ENCODE peak calls at places on chromosome 1, in five cellular contexts. One of them, this sample, is unnamed.

GRCh38 chr1:58722967-58723366 is 23.1 kb upstream of the MYSM1 start:
- DNase-seq in NCI-H187 treated with DMSO at 0.1 percent for 48 hours: no peak
- DNase-seq in NAMALWA: no peak
- DNase-seq in HT1080: no peak
- DNase-seq in caudate nucleus: no peak
- DNase-seq in this sample: no peak

GRCh38 chr1:206039046-206039929 is 13.7 kb upstream of the RHEX start:
- DNase-seq in NCI-H187 treated with DMSO at 0.1 percent for 48 hours: no peak
- DNase-seq in NAMALWA: no peak
- DNase-seq in HT1080: no peak
- DNase-seq in caudate nucleus: no peak
- DNase-seq in this sample: no peak

GRCh38 chr1:29258974-29259801 is 22.9 kb downstream of the PTPRU start:
- DNase-seq in NCI-H187 treated with DMSO at 0.1 percent for 48 hours: no peak
- DNase-seq in NAMALWA: peak
- DNase-seq in HT1080: no peak
- DNase-seq in caudate nucleus: no peak
- DNase-seq in this sample: no peak

GRCh38 chr1:99098589-99098988 is 93.9 kb upstream of the PLPPR5 start:
- DNase-seq in NCI-H187 treated with DMSO at 0.1 percent for 48 hours: no peak
- DNase-seq in NAMALWA: no peak
- DNase-seq in HT1080: no peak
- DNase-seq in caudate nucleus: no peak
- DNase-seq in this sample: no peak

GRCh38 chr1:65948609-65949229 is 156.0 kb downstream of the PDE4B start:
- DNase-seq in NCI-H187 treated with DMSO at 0.1 percent for 48 hours: no peak
- DNase-seq in NAMALWA: no peak
- DNase-seq in HT1080: peak
- DNase-seq in caudate nucleus: no peak
- DNase-seq in this sample: peak

GRCh38 chr1:193417945-193418744 is 231.7 kb upstream of the B3GALT2 start:
- DNase-seq in NCI-H187 treated with DMSO at 0.1 percent for 48 hours: no peak
- DNase-seq in NAMALWA: peak
- DNase-seq in HT1080: peak
- DNase-seq in caudate nucleus: no peak
- DNase-seq in this sample: peak

GRCh38 chr1:230735447-230735846 is 11.7 kb upstream of the CAPN9 start:
- DNase-seq in NCI-H187 treated with DMSO at 0.1 percent for 48 hours: no peak
- DNase-seq in NAMALWA: no peak
- DNase-seq in HT1080: no peak
- DNase-seq in caudate nucleus: no peak
- DNase-seq in this sample: no peak

GRCh38 chr1:192580351-192580962 is 4.9 kb downstream of the RGS1 start:
- DNase-seq in NCI-H187 treated with DMSO at 0.1 percent for 48 hours: no peak
- DNase-seq in NAMALWA: peak
- DNase-seq in HT1080: peak
- DNase-seq in caudate nucleus: no peak
- DNase-seq in this sample: peak

GRCh38 chr1:32967863-32968571 is 3.4 kb upstream of the RNF19B start:
- DNase-seq in NCI-H187 treated with DMSO at 0.1 percent for 48 hours: no peak
- DNase-seq in NAMALWA: no peak
- DNase-seq in HT1080: peak
- DNase-seq in caudate nucleus: no peak
- DNase-seq in this sample: no peak

GRCh38 chr1:51472349-51472748 is 46.7 kb downstream of the EPS15 start:
- DNase-seq in NCI-H187 treated with DMSO at 0.1 percent for 48 hours: no peak
- DNase-seq in NAMALWA: no peak
- DNase-seq in HT1080: no peak
- DNase-seq in caudate nucleus: no peak
- DNase-seq in this sample: no peak

GRCh38 chr1:91555074-91555730 is 54.6 kb downstream of the CDC7 start:
- DNase-seq in NCI-H187 treated with DMSO at 0.1 percent for 48 hours: no peak
- DNase-seq in NAMALWA: no peak
- DNase-seq in HT1080: peak
- DNase-seq in caudate nucleus: no peak
- DNase-seq in this sample: no peak

GRCh38 chr1:114330451-114330983 is 176.8 kb upstream of the SYT6 start:
- DNase-seq in NCI-H187 treated with DMSO at 0.1 percent for 48 hours: no peak
- DNase-seq in NAMALWA: peak
- DNase-seq in HT1080: peak
- DNase-seq in caudate nucleus: no peak
- DNase-seq in this sample: no peak

GRCh38 chr1:210252621-210253041 is 20.0 kb downstream of the SERTAD4 start:
- DNase-seq in NCI-H187 treated with DMSO at 0.1 percent for 48 hours: no peak
- DNase-seq in NAMALWA: no peak
- DNase-seq in HT1080: no peak
- DNase-seq in caudate nucleus: no peak
- DNase-seq in this sample: no peak

GRCh38 chr1:155466996-155467395 is 95.6 kb downstream of the ASH1L start:
- DNase-seq in NCI-H187 treated with DMSO at 0.1 percent for 48 hours: no peak
- DNase-seq in NAMALWA: no peak
- DNase-seq in HT1080: peak
- DNase-seq in caudate nucleus: no peak
- DNase-seq in this sample: peak

GRCh38 chr1:44587796-44588460 is 86.4 kb downstream of the TMEM53 start:
- DNase-seq in NCI-H187 treated with DMSO at 0.1 percent for 48 hours: no peak
- DNase-seq in NAMALWA: no peak
- DNase-seq in HT1080: peak
- DNase-seq in caudate nucleus: peak
- DNase-seq in this sample: no peak

GRCh38 chr1:25609921-25610320 is 6.7 kb upstream of the MAN1C1 start:
- DNase-seq in NCI-H187 treated with DMSO at 0.1 percent for 48 hours: no peak
- DNase-seq in NAMALWA: no peak
- DNase-seq in HT1080: no peak
- DNase-seq in caudate nucleus: no peak
- DNase-seq in this sample: peak